ENCODE peak calls at places on chromosomes 16 and 17, in six cellular contexts. Q is GM10248; X is stimulated activated CD4-positive, alpha-beta T cell treated with anti-CD3 and anti-CD28 coated beads, TNF-alpha, amount 100 ng/mL, for 24 hours; E is activated CD8-positive, alpha-beta memory T cell treated with anti-CD3 and anti-CD28 coated beads, Interleukin-2, amount 10 ng/mL, durations not matched to agents 7 days and 5 days; T is KG1; D is SW 1271. R is an unnamed sample.

GRCh38 chr17:81859906-81860755 is at the start of gene P4HB:
- DNase-seq in X (peak), E (peak), Q (no peak), D (no peak), T (no peak), R (peak)

GRCh38 chr17:1829189-1829578 is 518 bp downstream of the SMYD4 start:
- DNase-seq in Q (peak), D (no peak), T (no peak), X (no peak), E (no peak), R (peak)

GRCh38 chr16:57694556-57695377 is at the start of gene DRC7:
- DNase-seq in E (peak), Q (peak), X (no peak), D (peak), T (peak), R (no peak)

GRCh38 chr17:28334176-28334575 is 1.1 kb downstream of the IFT20 start:
- DNase-seq in T (no peak), D (no peak), E (no peak), X (no peak), Q (no peak), R (no peak)

GRCh38 chr16:73329363-73330306 is 281.7 kb upstream of the ZFHX3 start:
- DNase-seq in D (no peak), E (no peak), X (no peak), Q (no peak), T (no peak), R (no peak)

GRCh38 chr16:28549301-28549899 is 4.3 kb upstream of the SGF29 start:
- DNase-seq in E (no peak), T (peak), D (no peak), X (no peak), Q (no peak), R (no peak)

GRCh38 chr16:89367538-89368059 is 122.8 kb downstream of the ANKRD11 start:
- DNase-seq in D (no peak), T (no peak), E (no peak), X (no peak), Q (no peak), R (no peak)

GRCh38 chr17:28901866-28902818 is 737 bp downstream of the DHRS13 start:
- DNase-seq in D (no peak), Q (peak), E (peak), X (no peak), T (no peak), R (peak)

R was measured in T-helper 9 cell.